ENCODE peak calls at places on chromosome 11, in nine cellular contexts. One of them, this sample, is unnamed. For H3K4me1, the result is how much of the 10 kb centered on the place peaks cover.

GRCh38 chr11:61361686-61362541 is at the start of the genes CYB561A3 and TMEM138:
- DNase-seq in GM23248: peak
- DNase-seq in OCI-LY7: peak
- DNase-seq in PC-3: peak
- DNase-seq in HCT116: peak
- DNase-seq in MM.1S: peak
- DNase-seq in SK-N-SH: peak
- DNase-seq in GM23338: peak
- DNase-seq in neural progenitor cell: peak
- DNase-seq in this sample: peak

GRCh38 chr11:121802542-121802941 is 313.5 kb downstream of the BLID start:
- DNase-seq in GM23338: peak
- DNase-seq in SK-N-SH: no peak
- DNase-seq in MM.1S: no peak
- DNase-seq in GM23248: no peak
- DNase-seq in PC-3: no peak
- DNase-seq in neural progenitor cell: peak
- DNase-seq in OCI-LY7: no peak
- DNase-seq in HCT116: no peak
- DNase-seq in this sample: peak

GRCh38 chr11:134575504-134576230 is 163.6 kb upstream of the B3GAT1 start:
- DNase-seq in SK-N-SH: no peak
- DNase-seq in GM23338: no peak
- DNase-seq in MM.1S: no peak
- DNase-seq in GM23248: no peak
- DNase-seq in HCT116: no peak
- DNase-seq in OCI-LY7: no peak
- DNase-seq in neural progenitor cell: no peak
- DNase-seq in PC-3: no peak
- DNase-seq in this sample: no peak

GRCh38 chr11:80024119-80024518 is 583.3 kb upstream of the TENM4 start:
- DNase-seq in OCI-LY7: no peak
- DNase-seq in HCT116: no peak
- DNase-seq in neural progenitor cell: no peak
- DNase-seq in PC-3: no peak
- DNase-seq in GM23338: no peak
- DNase-seq in SK-N-SH: no peak
- DNase-seq in GM23248: no peak
- DNase-seq in MM.1S: no peak
- DNase-seq in this sample: peak

GRCh38 chr11:69280994-69281393 is 13.0 kb upstream of the MYEOV start:
- DNase-seq in HCT116: peak
- DNase-seq in SK-N-SH: no peak
- DNase-seq in neural progenitor cell: no peak
- DNase-seq in GM23248: peak
- DNase-seq in OCI-LY7: no peak
- DNase-seq in MM.1S: no peak
- DNase-seq in PC-3: peak
- DNase-seq in GM23338: no peak
- DNase-seq in this sample: peak

GRCh38 chr11:127506647-127507046 is 506.1 kb upstream of the KIRREL3 start:
- DNase-seq in MM.1S: no peak
- DNase-seq in OCI-LY7: no peak
- DNase-seq in neural progenitor cell: no peak
- DNase-seq in SK-N-SH: no peak
- DNase-seq in GM23338: peak
- DNase-seq in HCT116: no peak
- DNase-seq in PC-3: no peak
- DNase-seq in GM23248: no peak
- DNase-seq in this sample: no peak

GRCh38 chr11:60753309-60753708 is 3.4 kb upstream of the MS4A15 start:
- DNase-seq in GM23248: no peak
- DNase-seq in OCI-LY7: no peak
- DNase-seq in PC-3: no peak
- DNase-seq in neural progenitor cell: no peak
- DNase-seq in GM23338: no peak
- DNase-seq in SK-N-SH: no peak
- DNase-seq in MM.1S: no peak
- DNase-seq in HCT116: no peak
- DNase-seq in this sample: no peak

GRCh38 chr11:126282361-126282741 is 542 bp upstream of the TIRAP start:
- DNase-seq in PC-3: peak
- DNase-seq in neural progenitor cell: peak
- DNase-seq in GM23248: peak
- DNase-seq in HCT116: no peak
- DNase-seq in GM23338: peak
- DNase-seq in OCI-LY7: peak
- DNase-seq in SK-N-SH: peak
- DNase-seq in MM.1S: no peak
- DNase-seq in this sample: peak

GRCh38 chr11:57514538-57515331 is 767 bp downstream of the SLC43A1 start:
- DNase-seq in neural progenitor cell: peak
- DNase-seq in HCT116: no peak
- DNase-seq in OCI-LY7: peak
- DNase-seq in GM23248: peak
- DNase-seq in SK-N-SH: peak
- DNase-seq in PC-3: peak
- DNase-seq in MM.1S: no peak
- DNase-seq in GM23338: peak
- DNase-seq in this sample: peak

GRCh38 chr11:113106507-113106906 is 145.3 kb downstream of the NCAM1 start:
- DNase-seq in PC-3: no peak
- DNase-seq in HCT116: no peak
- DNase-seq in MM.1S: no peak
- DNase-seq in SK-N-SH: no peak
- DNase-seq in OCI-LY7: no peak
- DNase-seq in neural progenitor cell: no peak
- DNase-seq in GM23248: peak
- DNase-seq in GM23338: no peak
- DNase-seq in this sample: no peak

GRCh38 chr11:116192509-116193206 is 580.1 kb downstream of the BUD13 start:
- DNase-seq in MM.1S: no peak
- DNase-seq in OCI-LY7: no peak
- DNase-seq in HCT116: no peak
- DNase-seq in neural progenitor cell: peak
- DNase-seq in GM23248: no peak
- DNase-seq in GM23338: peak
- DNase-seq in PC-3: no peak
- DNase-seq in SK-N-SH: peak
- DNase-seq in this sample: no peak

GRCh38 chr11:102791271-102792036 is 6.5 kb downstream of the MMP1 start:
- DNase-seq in GM23338: no peak
- DNase-seq in PC-3: peak
- DNase-seq in MM.1S: no peak
- DNase-seq in GM23248: peak
- DNase-seq in OCI-LY7: no peak
- DNase-seq in HCT116: no peak
- DNase-seq in neural progenitor cell: no peak
- DNase-seq in SK-N-SH: no peak
- DNase-seq in this sample: no peak

GRCh38 chr11:86374586-86374985 is at the start of gene CCDC81:
- DNase-seq in SK-N-SH: no peak
- DNase-seq in GM23338: peak
- DNase-seq in GM23248: peak
- DNase-seq in OCI-LY7: no peak
- DNase-seq in PC-3: no peak
- DNase-seq in neural progenitor cell: peak
- DNase-seq in HCT116: no peak
- DNase-seq in MM.1S: no peak
- DNase-seq in this sample: peak

GRCh38 chr11:6864436-6864835 is 1.6 kb downstream of the OR10A2 start:
- DNase-seq in GM23248: peak
- DNase-seq in GM23338: no peak
- DNase-seq in SK-N-SH: no peak
- DNase-seq in MM.1S: no peak
- DNase-seq in neural progenitor cell: no peak
- DNase-seq in HCT116: no peak
- DNase-seq in PC-3: peak
- DNase-seq in OCI-LY7: no peak
- DNase-seq in this sample: no peak

GRCh38 chr11:69879734-69880005 is 60.5 kb upstream of the FGF3 start:
- DNase-seq in neural progenitor cell: no peak
- DNase-seq in GM23338: no peak
- DNase-seq in HCT116: no peak
- DNase-seq in PC-3: no peak
- DNase-seq in SK-N-SH: peak
- DNase-seq in OCI-LY7: no peak
- DNase-seq in MM.1S: no peak
- DNase-seq in GM23248: no peak
- DNase-seq in this sample: no peak

GRCh38 chr11:72950685-72951084 is 136.5 kb downstream of the ATG16L2 start:
- DNase-seq in MM.1S: no peak
- DNase-seq in HCT116: no peak
- DNase-seq in OCI-LY7: no peak
- DNase-seq in GM23248: no peak
- DNase-seq in GM23338: peak
- DNase-seq in SK-N-SH: no peak
- DNase-seq in PC-3: no peak
- DNase-seq in neural progenitor cell: peak
- DNase-seq in this sample: no peak

GRCh38 chr11:64659417-64660144 is 63.4 kb downstream of the NRXN2 start:
- DNase-seq in GM23248: peak
- DNase-seq in OCI-LY7: no peak
- DNase-seq in HCT116: peak
- DNase-seq in SK-N-SH: no peak
- DNase-seq in neural progenitor cell: no peak
- DNase-seq in PC-3: peak
- DNase-seq in GM23338: no peak
- DNase-seq in MM.1S: no peak
- DNase-seq in this sample: no peak

GRCh38 chr11:64660205-64660604 is 62.8 kb downstream of the NRXN2 start:
- DNase-seq in PC-3: no peak
- DNase-seq in MM.1S: no peak
- DNase-seq in SK-N-SH: no peak
- DNase-seq in neural progenitor cell: no peak
- DNase-seq in HCT116: no peak
- DNase-seq in GM23248: no peak
- DNase-seq in GM23338: no peak
- DNase-seq in OCI-LY7: no peak
- DNase-seq in this sample: no peak

GRCh38 chr11:64660706-64661105 is 62.3 kb downstream of the NRXN2 start:
- DNase-seq in SK-N-SH: no peak
- DNase-seq in OCI-LY7: no peak
- DNase-seq in GM23338: no peak
- DNase-seq in neural progenitor cell: no peak
- DNase-seq in HCT116: no peak
- DNase-seq in MM.1S: no peak
- DNase-seq in GM23248: no peak
- DNase-seq in PC-3: no peak
- DNase-seq in this sample: no peak

GRCh38 chr11:64661622-64662021 is 61.4 kb downstream of the NRXN2 start:
- DNase-seq in GM23338: no peak
- DNase-seq in HCT116: no peak
- DNase-seq in neural progenitor cell: no peak
- DNase-seq in MM.1S: no peak
- DNase-seq in SK-N-SH: no peak
- DNase-seq in OCI-LY7: no peak
- DNase-seq in PC-3: no peak
- DNase-seq in GM23248: no peak
- DNase-seq in this sample: no peak

DNA sequence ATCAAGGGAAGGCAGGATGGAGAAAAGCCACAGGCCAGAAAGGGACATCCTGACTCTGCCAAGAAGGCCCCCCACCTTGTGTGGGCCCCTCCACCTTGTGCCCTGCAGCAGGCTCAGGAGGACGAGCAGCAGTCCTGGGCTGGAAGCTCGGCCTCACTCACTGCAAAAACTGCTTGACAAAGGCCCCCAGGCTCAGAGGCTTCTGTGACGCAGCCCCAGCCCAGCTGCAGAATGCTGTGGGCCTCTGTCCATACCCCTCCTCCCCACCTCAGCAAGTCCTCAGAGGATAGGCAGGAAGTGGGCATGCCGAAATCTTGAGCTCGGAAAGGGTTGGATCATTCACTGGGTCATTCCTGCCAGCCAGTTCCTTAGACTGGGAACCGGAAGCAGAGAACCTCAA is 61.9 kb downstream of the NRXN2 start:
- DNase-seq in SK-N-SH: no peak
- DNase-seq in GM23338: no peak
- DNase-seq in neural progenitor cell: no peak
- DNase-seq in HCT116: no peak
- DNase-seq in MM.1S: no peak
- DNase-seq in PC-3: no peak
- DNase-seq in GM23248: peak
- DNase-seq in OCI-LY7: no peak
- DNase-seq in this sample: peak
- H3K4me3 ChIP-seq in SK-N-SH: no peak
- H3K4me3 ChIP-seq in GM23338: no peak
- H3K4me3 ChIP-seq in neural progenitor cell: no peak
- H3K4me3 ChIP-seq in HCT116: no peak
- H3K4me3 ChIP-seq in MM.1S: no peak
- H3K4me3 ChIP-seq in PC-3: no peak
- H3K4me3 ChIP-seq in GM23248: no peak
- H3K4me3 ChIP-seq in OCI-LY7: no peak
- H3K4me3 ChIP-seq in this sample: no peak

DNA sequence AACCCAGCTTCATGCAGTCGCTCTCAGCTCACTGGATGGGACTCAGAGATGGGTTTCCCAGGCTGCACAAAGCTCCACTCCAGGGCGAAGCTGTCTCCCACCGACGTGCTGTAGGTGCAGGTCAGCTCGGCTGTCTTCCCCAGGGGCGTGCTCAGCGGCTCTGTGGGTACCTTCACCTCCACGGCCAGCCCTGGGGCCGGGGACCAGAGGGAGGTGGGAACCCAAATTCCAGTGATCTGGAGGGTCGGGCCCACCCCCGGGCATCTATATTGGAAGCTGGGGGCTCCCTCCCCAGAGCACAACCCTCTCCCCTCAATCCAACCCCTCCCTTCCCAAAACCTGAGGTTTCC is 689 bp downstream of the VSIG2 start:
- DNase-seq in PC-3: no peak
- DNase-seq in HCT116: no peak
- DNase-seq in OCI-LY7: no peak
- DNase-seq in GM23248: no peak
- DNase-seq in neural progenitor cell: no peak
- DNase-seq in SK-N-SH: peak
- DNase-seq in GM23338: peak
- DNase-seq in MM.1S: no peak
- DNase-seq in this sample: no peak
- TF ChIP-seq EZH2phosphoT487 in PC-3: no peak
- TF ChIP-seq EZH2phosphoT487 in HCT116: no peak
- TF ChIP-seq EZH2phosphoT487 in OCI-LY7: no peak
- TF ChIP-seq EZH2phosphoT487 in GM23248: no peak
- TF ChIP-seq EZH2phosphoT487 in neural progenitor cell: no peak
- TF ChIP-seq EZH2phosphoT487 in SK-N-SH: no peak
- TF ChIP-seq EZH2phosphoT487 in GM23338: peak
- TF ChIP-seq EZH2phosphoT487 in MM.1S: no peak
- TF ChIP-seq EZH2phosphoT487 in this sample: no peak

GRCh38 chr11:104690243-104690642 is 208.0 kb downstream of the CASP12 start:
- DNase-seq in MM.1S: no peak
- DNase-seq in OCI-LY7: no peak
- DNase-seq in SK-N-SH: peak
- DNase-seq in GM23248: no peak
- DNase-seq in PC-3: no peak
- DNase-seq in HCT116: no peak
- DNase-seq in GM23338: no peak
- DNase-seq in neural progenitor cell: no peak
- DNase-seq in this sample: no peak
- H3K4me1 ChIP-seq in MM.1S: under half
- H3K4me1 ChIP-seq in OCI-LY7: under half
- H3K4me1 ChIP-seq in SK-N-SH: under half
- H3K4me1 ChIP-seq in GM23248: under half
- H3K4me1 ChIP-seq in PC-3: under half
- H3K4me1 ChIP-seq in HCT116: under half
- H3K4me1 ChIP-seq in GM23338: under half
- H3K4me1 ChIP-seq in neural progenitor cell: under half
- H3K4me1 ChIP-seq in this sample: under half

GRCh38 chr11:78922886-78923625 is 348.4 kb upstream of the NARS2 start:
- DNase-seq in PC-3: no peak
- DNase-seq in HCT116: no peak
- DNase-seq in SK-N-SH: no peak
- DNase-seq in MM.1S: no peak
- DNase-seq in GM23248: no peak
- DNase-seq in GM23338: no peak
- DNase-seq in OCI-LY7: no peak
- DNase-seq in neural progenitor cell: no peak
- DNase-seq in this sample: no peak
- H3K4me3 ChIP-seq in PC-3: no peak
- H3K4me3 ChIP-seq in HCT116: no peak
- H3K4me3 ChIP-seq in SK-N-SH: no peak
- H3K4me3 ChIP-seq in MM.1S: no peak
- H3K4me3 ChIP-seq in GM23248: no peak
- H3K4me3 ChIP-seq in GM23338: no peak
- H3K4me3 ChIP-seq in OCI-LY7: no peak
- H3K4me3 ChIP-seq in neural progenitor cell: no peak
- H3K4me3 ChIP-seq in this sample: no peak

This sample was measured in hepatocyte.